ENCODE peak calls at places on chromosome 7, in six cellular contexts. One of them, this sample, is unnamed.
A peak's percentile ranks its signal among the peaks of the same experiment; 100 is the strongest.

GRCh38 chr7:67453580-67453979 is 456.9 kb downstream of the TYW1 start:
- DNase-seq in sigmoid colon: no peak
- DNase-seq in ovary: no peak
- DNase-seq in stomach: no peak
- DNase-seq in tibial nerve: no peak
- DNase-seq in transverse colon: no peak
- DNase-seq in this sample: no peak

GRCh38 chr7:44100458-44101303 is 3.5 kb upstream of the AEBP1 start:
- DNase-seq in transverse colon: peak; percentile 28
- DNase-seq in ovary: peak; percentile 77
- DNase-seq in stomach: no peak
- DNase-seq in sigmoid colon: peak; percentile 65
- DNase-seq in tibial nerve: no peak
- DNase-seq in this sample: no peak

GRCh38 chr7:112882506-112882905 is 92.3 kb upstream of the TMEM168 start:
- DNase-seq in sigmoid colon: no peak
- DNase-seq in transverse colon: no peak
- DNase-seq in ovary: no peak
- DNase-seq in stomach: no peak
- DNase-seq in tibial nerve: no peak
- DNase-seq in this sample: no peak

GRCh38 chr7:105830405-105831218 is 45.8 kb downstream of the ATXN7L1 start:
- DNase-seq in tibial nerve: no peak
- DNase-seq in stomach: no peak
- DNase-seq in transverse colon: no peak
- DNase-seq in ovary: no peak
- DNase-seq in sigmoid colon: no peak
- DNase-seq in this sample: no peak

GRCh38 chr7:73879977-73880681 is 19.2 kb downstream of the TMEM270 start:
- DNase-seq in ovary: no peak
- DNase-seq in tibial nerve: no peak
- DNase-seq in sigmoid colon: no peak
- DNase-seq in transverse colon: no peak
- DNase-seq in stomach: peak; percentile 30
- DNase-seq in this sample: peak; percentile 27

GRCh38 chr7:73521636-73522080 is 435 bp downstream of the BAZ1B start:
- DNase-seq in stomach: peak; percentile 61
- DNase-seq in tibial nerve: no peak
- DNase-seq in sigmoid colon: no peak
- DNase-seq in ovary: no peak
- DNase-seq in transverse colon: no peak
- DNase-seq in this sample: peak; percentile 52

GRCh38 chr7:102859084-102859798 is 53.6 kb upstream of the LRRC17 start:
- DNase-seq in sigmoid colon: no peak
- DNase-seq in tibial nerve: no peak
- DNase-seq in transverse colon: no peak
- DNase-seq in ovary: no peak
- DNase-seq in stomach: no peak
- DNase-seq in this sample: no peak

GRCh38 chr7:137209151-137209822 is 134.2 kb downstream of the PTN start:
- DNase-seq in transverse colon: no peak
- DNase-seq in ovary: no peak
- DNase-seq in sigmoid colon: no peak
- DNase-seq in tibial nerve: no peak
- DNase-seq in stomach: no peak
- DNase-seq in this sample: no peak

GRCh38 chr7:143505845-143506244 is 28.2 kb downstream of the TAS2R41 start:
- DNase-seq in transverse colon: no peak
- DNase-seq in ovary: no peak
- DNase-seq in tibial nerve: no peak
- DNase-seq in stomach: no peak
- DNase-seq in sigmoid colon: no peak
- DNase-seq in this sample: no peak

GRCh38 chr7:113109718-113110117 is 8.6 kb downstream of the SMIM30 start:
- DNase-seq in tibial nerve: no peak
- DNase-seq in ovary: no peak
- DNase-seq in transverse colon: no peak
- DNase-seq in stomach: no peak
- DNase-seq in sigmoid colon: no peak
- DNase-seq in this sample: no peak

GRCh38 chr7:67019562-67020390 is 23.1 kb downstream of the TYW1 start:
- DNase-seq in sigmoid colon: peak; percentile 26
- DNase-seq in tibial nerve: no peak
- DNase-seq in stomach: no peak
- DNase-seq in transverse colon: no peak
- DNase-seq in ovary: no peak
- DNase-seq in this sample: no peak

GRCh38 chr7:51629206-51629605 is 312.6 kb upstream of the COBL start:
- DNase-seq in sigmoid colon: no peak
- DNase-seq in stomach: no peak
- DNase-seq in ovary: no peak
- DNase-seq in transverse colon: no peak
- DNase-seq in tibial nerve: no peak
- DNase-seq in this sample: no peak

GRCh38 chr7:101817031-101817929 is at the start of gene CUX1:
- DNase-seq in transverse colon: peak; percentile 59
- DNase-seq in sigmoid colon: peak; percentile 70
- DNase-seq in ovary: peak; percentile 37
- DNase-seq in stomach: peak; percentile 54
- DNase-seq in tibial nerve: no peak
- DNase-seq in this sample: peak; percentile 46

GRCh38 chr7:32479574-32480200 is 10.5 kb downstream of the LSM5 start:
- DNase-seq in stomach: no peak
- DNase-seq in sigmoid colon: no peak
- DNase-seq in transverse colon: no peak
- DNase-seq in tibial nerve: no peak
- DNase-seq in ovary: no peak
- DNase-seq in this sample: no peak

GRCh38 chr7:106065560-106066500 is 46.3 kb downstream of the SYPL1 start:
- DNase-seq in ovary: no peak
- DNase-seq in sigmoid colon: peak; percentile 76
- DNase-seq in transverse colon: peak; percentile 61
- DNase-seq in stomach: peak; percentile 54
- DNase-seq in tibial nerve: no peak
- DNase-seq in this sample: no peak

GRCh38 chr7:129433823-129434171 is 435 bp upstream of the STRIP2 start:
- DNase-seq in stomach: no peak
- DNase-seq in ovary: no peak
- DNase-seq in tibial nerve: peak; percentile 4
- DNase-seq in transverse colon: no peak
- DNase-seq in sigmoid colon: no peak
- DNase-seq in this sample: no peak

GRCh38 chr7:128361463-128362441 is at the start of gene PRRT4:
- DNase-seq in stomach: peak; percentile 40
- DNase-seq in ovary: peak; percentile 28
- DNase-seq in sigmoid colon: peak; percentile 70
- DNase-seq in tibial nerve: no peak
- DNase-seq in transverse colon: peak; percentile 27
- DNase-seq in this sample: peak; percentile 92

GRCh38 chr7:123355576-123356195 is 155.9 kb upstream of the SLC13A1 start:
- DNase-seq in sigmoid colon: no peak
- DNase-seq in ovary: no peak
- DNase-seq in stomach: no peak
- DNase-seq in transverse colon: no peak
- DNase-seq in tibial nerve: no peak
- DNase-seq in this sample: no peak

GRCh38 chr7:27176343-27176731 is 2.2 kb upstream of the HOXA10 start:
- DNase-seq in sigmoid colon: peak; percentile 68
- DNase-seq in ovary: no peak
- DNase-seq in stomach: no peak
- DNase-seq in transverse colon: peak; percentile 24
- DNase-seq in tibial nerve: no peak
- DNase-seq in this sample: peak; percentile 14

GRCh38 chr7:108299251-108300014 is 156.8 kb downstream of the NRCAM start:
- DNase-seq in tibial nerve: no peak
- DNase-seq in ovary: no peak
- DNase-seq in stomach: no peak
- DNase-seq in transverse colon: no peak
- DNase-seq in sigmoid colon: no peak
- DNase-seq in this sample: no peak

GRCh38 chr7:85274452-85274851 is 87.6 kb upstream of the SEMA3D start:
- DNase-seq in sigmoid colon: no peak
- DNase-seq in transverse colon: no peak
- DNase-seq in tibial nerve: no peak
- DNase-seq in stomach: no peak
- DNase-seq in ovary: no peak
- DNase-seq in this sample: no peak

GRCh38 chr7:154451480-154452457 is 399.6 kb downstream of the DPP6 start:
- DNase-seq in sigmoid colon: no peak
- DNase-seq in stomach: no peak
- DNase-seq in transverse colon: no peak
- DNase-seq in ovary: no peak
- DNase-seq in tibial nerve: no peak
- DNase-seq in this sample: no peak

DNA sequence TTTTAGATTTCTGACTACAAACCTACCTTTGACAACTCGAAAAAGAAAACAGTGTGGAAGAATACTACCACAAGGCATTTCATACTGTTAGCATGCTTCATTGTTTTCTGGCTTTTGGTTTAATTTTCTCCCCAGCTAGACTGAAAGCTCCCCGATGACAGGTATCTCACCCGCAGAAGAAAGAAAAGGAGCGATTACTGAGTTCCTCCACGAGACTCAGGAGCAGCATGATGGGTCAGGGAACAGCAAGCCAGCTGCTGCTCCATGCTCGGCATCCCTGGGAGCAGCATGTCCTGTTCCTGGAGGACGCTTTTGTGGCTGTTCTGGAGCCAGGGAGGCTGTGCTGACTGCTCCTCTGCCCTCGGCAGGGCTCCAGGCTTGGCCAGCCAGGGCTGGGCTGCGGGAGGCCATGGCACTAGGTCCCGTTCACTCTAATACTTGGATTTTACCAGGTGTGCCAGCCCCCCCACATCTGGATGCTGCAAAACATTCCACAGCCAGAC is 133.4 kb downstream of the PRKAG2 start:
- DNase-seq in stomach: no peak
- DNase-seq in transverse colon: no peak
- DNase-seq in sigmoid colon: no peak
- DNase-seq in ovary: no peak
- DNase-seq in tibial nerve: no peak
- DNase-seq in this sample: peak; percentile 54
- TF ChIP-seq POLR2A in stomach: no peak
- TF ChIP-seq POLR2A in transverse colon: no peak
- TF ChIP-seq POLR2A in sigmoid colon: no peak
- TF ChIP-seq POLR2A in ovary: no peak
- TF ChIP-seq POLR2A in tibial nerve: no peak
- TF ChIP-seq POLR2A in this sample: no peak

DNA sequence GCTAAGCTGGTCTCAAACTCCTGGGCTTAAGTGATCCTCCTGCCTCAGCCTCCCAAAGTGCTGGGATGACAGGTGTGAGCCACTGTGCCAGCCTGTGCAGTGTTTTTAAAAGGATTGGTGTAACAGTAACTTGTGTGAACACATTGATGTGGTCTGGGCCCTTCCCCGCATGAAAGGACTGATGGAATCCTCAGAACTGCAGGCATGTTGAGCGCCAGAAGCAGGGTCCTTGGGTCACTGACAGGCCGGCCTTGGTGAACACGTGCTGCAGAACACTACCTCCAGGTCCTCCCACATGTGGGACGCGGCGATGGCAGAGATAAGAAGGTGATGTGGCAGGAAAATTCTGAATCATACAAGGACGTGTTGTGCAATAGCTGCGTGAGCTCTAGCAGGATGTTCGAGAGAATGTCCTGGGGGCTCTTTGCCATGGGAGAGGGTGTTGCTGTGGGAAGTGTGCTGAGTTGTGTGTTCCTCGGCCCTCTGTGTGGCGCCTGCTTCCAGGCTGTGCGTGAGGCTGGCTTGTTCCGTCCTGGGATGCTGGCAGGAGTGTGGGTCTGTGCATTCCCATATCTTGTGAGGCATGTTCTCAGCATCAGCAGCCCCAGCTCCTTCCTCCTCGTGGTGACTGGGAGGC is 68.2 kb downstream of the DNAJB6 start:
- DNase-seq in tibial nerve: no peak
- DNase-seq in sigmoid colon: peak; percentile 42
- DNase-seq in transverse colon: no peak
- DNase-seq in ovary: peak; percentile 70
- DNase-seq in stomach: no peak
- DNase-seq in this sample: no peak
- TF ChIP-seq EP300 in tibial nerve: no peak
- TF ChIP-seq EP300 in sigmoid colon: no peak
- TF ChIP-seq EP300 in transverse colon: no peak
- TF ChIP-seq EP300 in ovary: no peak
- TF ChIP-seq EP300 in stomach: no peak
- TF ChIP-seq EP300 in this sample: no peak

GRCh38 chr7:17407229-17407628 is 108.8 kb downstream of the AHR start:
- DNase-seq in sigmoid colon: no peak
- DNase-seq in tibial nerve: no peak
- DNase-seq in stomach: no peak
- DNase-seq in ovary: no peak
- DNase-seq in transverse colon: no peak
- DNase-seq in this sample: no peak
- H3K27me3 ChIP-seq in sigmoid colon: no peaks in the 10 kb centered on the region
- H3K27me3 ChIP-seq in tibial nerve: no peaks in the 10 kb centered on the region
- H3K27me3 ChIP-seq in stomach: no peaks in the 10 kb centered on the region
- H3K27me3 ChIP-seq in ovary: no peaks in the 10 kb centered on the region
- H3K27me3 ChIP-seq in transverse colon: no peaks in the 10 kb centered on the region
- H3K27me3 ChIP-seq in this sample: no peaks in the 10 kb centered on the region

DNA sequence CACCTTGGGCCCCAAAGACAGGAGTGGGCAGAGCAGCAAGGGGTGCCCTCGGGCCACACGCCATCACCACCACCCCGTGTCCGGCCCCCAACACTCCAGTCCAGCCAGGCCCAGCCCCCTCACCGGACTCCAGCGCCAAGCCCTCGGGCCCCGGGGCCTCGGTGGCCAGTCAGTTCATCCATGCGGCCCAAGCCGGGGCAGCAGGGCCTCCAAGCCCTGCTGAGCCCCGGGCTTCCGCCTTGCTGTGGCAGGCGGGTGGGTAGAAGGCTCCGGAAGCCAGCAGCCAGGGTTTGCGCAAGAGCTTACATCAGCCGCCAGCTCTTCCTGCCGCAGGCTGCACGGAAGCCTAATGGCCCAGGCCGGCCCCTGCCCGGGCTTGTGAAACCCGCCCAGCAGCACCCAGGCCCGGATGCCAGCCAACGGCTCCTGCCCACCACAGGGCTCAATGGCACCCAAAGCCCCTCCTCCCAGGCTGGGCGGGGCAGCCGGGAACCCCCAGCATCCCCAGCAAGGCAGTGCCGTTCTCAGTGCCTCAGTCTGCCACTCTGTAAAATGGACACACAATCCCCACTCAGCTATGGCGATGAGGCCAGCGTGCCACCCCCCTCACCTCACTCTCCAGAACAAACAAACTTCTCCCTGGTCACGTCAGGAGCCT is 26.5 kb downstream of the TNRC18 start:
- DNase-seq in transverse colon: peak; percentile 92
- DNase-seq in ovary: peak; percentile 68
- DNase-seq in sigmoid colon: peak; percentile 94
- DNase-seq in stomach: peak; percentile 89
- DNase-seq in tibial nerve: peak; percentile 55
- DNase-seq in this sample: peak; percentile 96
- TF ChIP-seq POLR2A in transverse colon: peak; percentile 65
- TF ChIP-seq POLR2A in ovary: no peak
- TF ChIP-seq POLR2A in sigmoid colon: no peak
- TF ChIP-seq POLR2A in stomach: no peak
- TF ChIP-seq POLR2A in tibial nerve: no peak
- TF ChIP-seq POLR2A in this sample: peak; percentile 77

GRCh38 chr7:55133630-55134392 is 115.0 kb downstream of the EGFR start:
- DNase-seq in tibial nerve: no peak
- DNase-seq in transverse colon: no peak
- DNase-seq in stomach: peak; percentile 51
- DNase-seq in ovary: no peak
- DNase-seq in sigmoid colon: peak; percentile 79
- DNase-seq in this sample: peak; percentile 63
- TF ChIP-seq EP300 in tibial nerve: no peak
- TF ChIP-seq EP300 in transverse colon: no peak
- TF ChIP-seq EP300 in stomach: no peak
- TF ChIP-seq EP300 in ovary: no peak
- TF ChIP-seq EP300 in sigmoid colon: no peak
- TF ChIP-seq EP300 in this sample: peak; percentile 4

This sample was measured in upper lobe of left lung.